ENCODE peak calls at places on chromosomes 13 and 19, in nine cellular contexts. T is CD4-positive, CD25-positive, alpha-beta regulatory T cell; Y is fibroblast of lung; Z is CD8-positive, alpha-beta T cell; L is tibial nerve; H is retinal pigment epithelial cell; V is uterus; J is GM06990; S is transverse colon. B is an unnamed sample.

GRCh38 chr19:14565765-14566711 is 5.8 kb downstream of the NDUFB7 start:
- DNase-seq in T (no peak), V (no peak), S (no peak), Y (no peak), L (no peak), Z (no peak), H (no peak), J (no peak), B (no peak)

GRCh38 chr13:109968876-109969577 is 182.6 kb upstream of the IRS2 start:
- DNase-seq in Y (peak), J (no peak), H (no peak), V (no peak), T (no peak), S (no peak), L (no peak), Z (no peak), B (no peak)

GRCh38 chr13:80962173-80962572 is 621.2 kb upstream of the SPRY2 start:
- DNase-seq in J (no peak), S (no peak), V (no peak), Y (no peak), L (no peak), T (no peak), H (no peak), Z (no peak), B (no peak)

GRCh38 chr13:27359203-27359821 is 65.1 kb upstream of the GTF3A start:
- DNase-seq in J (no peak), H (no peak), L (peak), T (peak), V (peak), S (peak), Z (peak), Y (peak), B (peak)

GRCh38 chr13:102234618-102235017 is 167.2 kb downstream of the FGF14 start:
- DNase-seq in T (no peak), J (no peak), Z (no peak), S (no peak), H (no peak), Y (no peak), L (no peak), V (no peak), B (no peak)

GRCh38 chr19:39372941-39373340 is 18.0 kb downstream of the PAF1 start:
- DNase-seq in L (no peak), H (no peak), Z (no peak), Y (peak), V (no peak), T (no peak), J (no peak), S (no peak), B (no peak)

GRCh38 chr19:30719991-30720329 is 347.8 kb downstream of the ZNF536 start:
- DNase-seq in Y (peak), J (no peak), Z (no peak), T (no peak), V (peak), L (peak), S (no peak), H (no peak), B (no peak)

GRCh38 chr13:88761145-88761544 is 1090.0 kb downstream of the SLITRK5 start:
- DNase-seq in L (no peak), S (no peak), Y (no peak), T (no peak), J (no peak), H (no peak), V (no peak), Z (no peak), B (peak)

GRCh38 chr13:32850311-32851052 is 165.7 kb upstream of the KL start:
- DNase-seq in L (no peak), Z (no peak), H (no peak), S (no peak), J (no peak), T (no peak), V (no peak), Y (no peak), B (no peak)

GRCh38 chr19:45097776-45098520 is 5.0 kb downstream of the PPP1R37 start:
- DNase-seq in V (peak), S (no peak), H (peak), T (no peak), Z (no peak), L (no peak), Y (peak), J (no peak), B (peak)

GRCh38 chr19:49390978-49391304 is 2.9 kb downstream of the KASH5 start:
- DNase-seq in L (no peak), H (no peak), J (no peak), Z (no peak), V (no peak), Y (no peak), T (no peak), S (no peak), B (no peak)

GRCh38 chr13:99542788-99543406 is 41.6 kb downstream of the TM9SF2 start:
- DNase-seq in T (peak), J (peak), H (no peak), Z (no peak), V (no peak), Y (no peak), L (no peak), S (peak), B (no peak)

GRCh38 chr19:339262-339887 is 5.2 kb downstream of the MIER2 start:
- DNase-seq in H (peak), Y (no peak), V (no peak), J (no peak), S (no peak), T (no peak), Z (no peak), L (no peak), B (no peak)

GRCh38 chr19:41744850-41745249 is 10.5 kb upstream of the CEACAM6 start:
- DNase-seq in V (no peak), S (peak), H (no peak), J (no peak), Y (no peak), L (no peak), T (no peak), Z (no peak), B (peak)

GRCh38 chr19:2988568-2988967 is 11.2 kb downstream of the TLE6 start:
- DNase-seq in V (no peak), L (no peak), Y (no peak), Z (no peak), T (no peak), H (no peak), S (no peak), J (no peak), B (no peak)

GRCh38 chr19:989381-990081 is 5.4 kb downstream of the WDR18 start:
- DNase-seq in L (no peak), J (no peak), T (no peak), S (no peak), Z (no peak), V (no peak), H (no peak), Y (no peak), B (no peak)

GRCh38 chr19:17513801-17514200 is 2.4 kb downstream of the PGLS start:
- DNase-seq in L (no peak), H (no peak), T (no peak), Y (no peak), Z (no peak), J (no peak), V (no peak), S (no peak), B (no peak)

GRCh38 chr19:1554968-1555801 is 12.9 kb downstream of the MEX3D start:
- DNase-seq in V (no peak), J (no peak), S (no peak), Y (no peak), L (no peak), H (no peak), Z (no peak), T (no peak), B (no peak)

GRCh38 chr13:28488376-28489005 is 6.4 kb downstream of the FLT1 start:
- DNase-seq in V (no peak), Y (no peak), J (no peak), L (no peak), T (no peak), H (no peak), Z (no peak), S (no peak), B (no peak)

GRCh38 chr13:100534147-100534818 is 54.3 kb downstream of the GGACT start:
- DNase-seq in Y (no peak), S (no peak), T (no peak), V (no peak), Z (no peak), J (no peak), L (no peak), H (no peak), B (no peak)

GRCh38 chr13:92224052-92224821 is 825.8 kb downstream of the GPC5 start:
- DNase-seq in Z (no peak), S (no peak), L (peak), H (no peak), T (no peak), Y (peak), V (no peak), J (no peak), B (no peak)

GRCh38 chr13:51523082-51523518 is 61.2 kb upstream of the WDFY2 start:
- DNase-seq in H (no peak), J (no peak), V (peak), Z (no peak), S (peak), T (no peak), L (no peak), Y (peak), B (no peak)

GRCh38 chr13:110911880-110912279 is 3.0 kb downstream of the ANKRD10 start:
- DNase-seq in S (no peak), H (no peak), L (no peak), Z (no peak), Y (no peak), V (no peak), T (no peak), J (no peak), B (no peak)

GRCh38 chr19:33374406-33374703 is 846 bp downstream of the CEBPG start:
- DNase-seq in Y (peak), H (no peak), L (no peak), J (no peak), Z (no peak), T (no peak), S (no peak), V (peak), B (peak)

GRCh38 chr19:16449330-16449961 is 22.3 kb downstream of the EPS15L1 start:
- DNase-seq in J (peak), Y (peak), S (no peak), T (no peak), Z (no peak), V (no peak), L (no peak), H (no peak), B (peak)

GRCh38 chr13:43473437-43473836 is 313.3 kb downstream of the ENOX1 start:
- DNase-seq in H (no peak), Y (no peak), J (no peak), L (no peak), Z (no peak), T (no peak), S (no peak), V (no peak), B (peak)

GRCh38 chr19:47228168-47228936 is 2.6 kb downstream of the BBC3 start:
- DNase-seq in H (no peak), Z (peak), L (peak), J (peak), S (peak), V (peak), Y (peak), T (peak), B (no peak)

GRCh38 chr13:47621931-47622330 is 379.1 kb downstream of the SUCLA2 start:
- DNase-seq in T (no peak), S (no peak), J (no peak), V (no peak), L (no peak), Y (peak), Z (no peak), H (peak), B (no peak)

GRCh38 chr19:46745521-46746280 is at the start of gene FKRP:
- DNase-seq in S (no peak), L (no peak), Z (no peak), V (peak), H (no peak), J (no peak), Y (no peak), T (peak), B (no peak)

GRCh38 chr19:29263305-29264080 is 50.5 kb upstream of the UQCRFS1 start:
- DNase-seq in T (peak), H (no peak), J (no peak), Z (peak), V (peak), Y (peak), L (peak), S (peak), B (peak)

GRCh38 chr19:39090881-39091280 is 6.7 kb downstream of the ACP7 start:
- DNase-seq in Y (no peak), L (no peak), V (no peak), J (no peak), Z (no peak), S (no peak), T (no peak), H (no peak), B (no peak)

GRCh38 chr13:114299604-114300305 is 14.5 kb upstream of the CHAMP1 start:
- DNase-seq in J (no peak), L (no peak), Y (no peak), Z (no peak), S (no peak), V (no peak), T (no peak), H (no peak), B (no peak)

GRCh38 chr19:480016-480855 is 16.1 kb upstream of the MADCAM1 start:
- DNase-seq in Y (peak), T (peak), Z (peak), V (peak), S (peak), L (peak), H (no peak), J (no peak), B (peak)

GRCh38 chr13:62512194-62513141 is 1096.8 kb upstream of the PCDH20 start:
- DNase-seq in Z (no peak), J (peak), Y (peak), L (no peak), T (no peak), H (no peak), S (peak), V (no peak), B (peak)

GRCh38 chr13:19781526-19781925 is 1.2 kb downstream of the PSPC1 start:
- DNase-seq in Y (peak), T (no peak), S (no peak), L (no peak), V (no peak), H (no peak), Z (no peak), J (no peak), B (no peak)

GRCh38 chr13:108915095-108915633 is 285.8 kb downstream of the MYO16 start:
- DNase-seq in T (no peak), S (no peak), L (peak), Z (no peak), V (no peak), J (no peak), Y (peak), H (no peak), B (peak)

GRCh38 chr19:50419580-50420035 is 870 bp downstream of the SPIB start:
- DNase-seq in S (no peak), Z (no peak), J (peak), T (no peak), L (no peak), H (no peak), V (no peak), Y (no peak), B (no peak)

GRCh38 chr19:50420127-50420526 is 1.4 kb downstream of the SPIB start:
- DNase-seq in Z (no peak), L (no peak), T (no peak), H (no peak), S (no peak), Y (no peak), V (no peak), J (no peak), B (no peak)

GRCh38 chr19:50418186-50419021 is at the start of gene SPIB:
- DNase-seq in V (no peak), L (no peak), H (no peak), J (peak), Y (no peak), Z (no peak), T (no peak), S (no peak), B (no peak)

GRCh38 chr19:50417850-50418185 is 920 bp upstream of the SPIB start:
- DNase-seq in Y (no peak), H (no peak), S (no peak), L (no peak), V (no peak), J (no peak), Z (no peak), T (no peak), B (no peak)

GRCh38 chr19:50419022-50419579 is 363 bp downstream of the SPIB start:
- DNase-seq in T (no peak), S (no peak), Y (no peak), V (no peak), L (no peak), Z (no peak), J (no peak), H (no peak), B (no peak)
- H3K4me3 ChIP-seq in T (no peak), S (peak), Y (no peak), V (no peak), L (no peak), Z (no peak), J (peak), H (no peak), B (no peak)

DNA sequence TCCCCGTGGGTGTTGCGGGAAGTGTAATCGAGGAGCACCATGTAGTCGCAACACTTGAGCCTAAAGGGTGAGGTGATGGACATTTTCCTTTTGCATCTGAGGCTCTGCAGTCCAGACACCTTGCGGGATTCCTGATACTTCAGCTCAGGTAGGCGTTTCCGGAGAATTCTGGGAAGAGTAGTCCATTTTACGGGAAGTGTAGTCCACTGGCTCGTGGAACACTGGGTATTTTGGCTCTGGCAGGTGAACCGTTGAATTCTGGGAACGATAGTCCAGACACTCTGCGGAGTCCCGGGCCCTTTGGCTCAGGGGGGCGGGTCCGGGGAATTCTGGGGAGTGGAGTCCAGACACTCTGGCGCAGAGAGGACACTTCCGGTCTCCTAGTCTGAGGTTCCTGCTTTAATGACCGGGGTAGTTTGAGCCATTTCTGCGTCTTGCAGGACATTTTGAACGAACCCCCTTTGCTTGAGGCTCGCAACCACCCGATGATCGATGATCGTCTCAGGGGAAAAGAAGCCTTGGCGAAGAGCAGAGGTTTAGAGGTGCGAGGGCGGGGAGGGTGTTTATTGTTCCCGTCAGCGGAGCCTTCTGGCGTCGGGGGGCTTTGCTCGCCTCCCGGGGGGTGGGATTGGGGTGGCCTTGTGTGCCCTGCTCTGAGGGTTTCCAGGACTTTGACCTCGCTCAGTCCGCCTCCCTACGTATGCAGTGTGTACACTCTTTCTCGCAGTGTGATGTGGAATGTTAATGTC is at the start of gene ZNF223:
- DNase-seq in H (peak), S (peak), J (peak), T (peak), L (peak), Y (peak), V (peak), Z (peak), B (peak)
- H3K4me3 ChIP-seq in H (peak), S (peak), J (peak), T (peak), L (peak), Y (peak), V (peak), Z (peak), B (peak)

GRCh38 chr19:12611361-12611699 is 610 bp downstream of the ZNF791 start:
- DNase-seq in H (peak), V (peak), S (peak), Y (peak), Z (no peak), J (no peak), L (peak), T (no peak), B (peak)
- H3K4me3 ChIP-seq in H (peak), V (peak), S (peak), Y (peak), Z (peak), J (peak), L (peak), T (peak), B (peak)

GRCh38 chr13:38755792-38756191 is 68.9 kb downstream of the FREM2 start:
- DNase-seq in J (no peak), H (no peak), L (no peak), S (no peak), Z (no peak), T (no peak), Y (no peak), V (no peak), B (no peak)
- H3K4me3 ChIP-seq in J (no peak), H (no peak), L (no peak), S (no peak), Z (no peak), T (no peak), Y (no peak), V (no peak), B (no peak)

B was measured in small intestine.